ENCODE peak calls at places on chromosomes 6 and 20, in nine cellular contexts. One of them, this sample, is unnamed.

GRCh38 chr20:50121858-50122271 is 8.9 kb upstream of the UBE2V1 start:
- DNase-seq in right lobe of liver: no peak
- DNase-seq in ovary: peak; percentile 4
- DNase-seq in IMR-90: peak; percentile 55
- DNase-seq in CD8-positive, alpha-beta T cell: no peak
- DNase-seq in mesenchymal stem cell: no peak
- DNase-seq in CD8-positive, alpha-beta memory T cell: no peak
- DNase-seq in adrenal gland: no peak
- DNase-seq in right atrium auricular region: no peak
- DNase-seq in this sample: no peak

GRCh38 chr6:5471637-5472430 is 210.5 kb downstream of the FARS2 start:
- DNase-seq in right lobe of liver: no peak
- DNase-seq in ovary: no peak
- DNase-seq in IMR-90: no peak
- DNase-seq in CD8-positive, alpha-beta T cell: no peak
- DNase-seq in mesenchymal stem cell: peak; percentile 41
- DNase-seq in CD8-positive, alpha-beta memory T cell: no peak
- DNase-seq in adrenal gland: no peak
- DNase-seq in right atrium auricular region: no peak
- DNase-seq in this sample: no peak

GRCh38 chr6:158040051-158040803 is 58.6 kb downstream of the SYNJ2 start:
- DNase-seq in right lobe of liver: no peak
- DNase-seq in ovary: no peak
- DNase-seq in IMR-90: peak; percentile 100
- DNase-seq in CD8-positive, alpha-beta T cell: no peak
- DNase-seq in mesenchymal stem cell: peak; percentile 99
- DNase-seq in CD8-positive, alpha-beta memory T cell: no peak
- DNase-seq in adrenal gland: peak; percentile 78
- DNase-seq in right atrium auricular region: no peak
- DNase-seq in this sample: no peak

GRCh38 chr6:145963216-145964068 is 716 bp downstream of the SHPRH start:
- DNase-seq in right lobe of liver: no peak
- DNase-seq in ovary: no peak
- DNase-seq in IMR-90: peak; percentile 43
- DNase-seq in CD8-positive, alpha-beta T cell: peak; percentile 19
- DNase-seq in mesenchymal stem cell: peak; percentile 75
- DNase-seq in CD8-positive, alpha-beta memory T cell: peak; percentile 22
- DNase-seq in adrenal gland: peak; percentile 66
- DNase-seq in right atrium auricular region: peak; percentile 61
- DNase-seq in this sample: no peak

GRCh38 chr6:26195376-26195923 is 108.2 kb downstream of the HFE start:
- DNase-seq in right lobe of liver: peak; percentile 97
- DNase-seq in ovary: peak; percentile 88
- DNase-seq in IMR-90: peak; percentile 97
- DNase-seq in CD8-positive, alpha-beta T cell: peak; percentile 62
- DNase-seq in mesenchymal stem cell: peak; percentile 97
- DNase-seq in CD8-positive, alpha-beta memory T cell: peak; percentile 80
- DNase-seq in adrenal gland: peak; percentile 97
- DNase-seq in right atrium auricular region: peak; percentile 96
- DNase-seq in this sample: peak; percentile 82

GRCh38 chr20:36377348-36378326 is 71.5 kb downstream of the DLGAP4 start:
- DNase-seq in right lobe of liver: no peak
- DNase-seq in ovary: no peak
- DNase-seq in IMR-90: no peak
- DNase-seq in CD8-positive, alpha-beta T cell: no peak
- DNase-seq in mesenchymal stem cell: no peak
- DNase-seq in CD8-positive, alpha-beta memory T cell: no peak
- DNase-seq in adrenal gland: no peak
- DNase-seq in right atrium auricular region: no peak
- DNase-seq in this sample: no peak

GRCh38 chr6:111573892-111574800 is 31.5 kb downstream of the TRAF3IP2 start:
- DNase-seq in right lobe of liver: no peak
- DNase-seq in ovary: no peak
- DNase-seq in IMR-90: peak; percentile 98
- DNase-seq in CD8-positive, alpha-beta T cell: no peak
- DNase-seq in mesenchymal stem cell: peak; percentile 88
- DNase-seq in CD8-positive, alpha-beta memory T cell: no peak
- DNase-seq in adrenal gland: no peak
- DNase-seq in right atrium auricular region: no peak
- DNase-seq in this sample: no peak

GRCh38 chr6:108750801-108751200 is 97.4 kb upstream of the ARMC2 start:
- DNase-seq in right lobe of liver: no peak
- DNase-seq in ovary: no peak
- DNase-seq in IMR-90: no peak
- DNase-seq in CD8-positive, alpha-beta T cell: no peak
- DNase-seq in mesenchymal stem cell: peak; percentile 13
- DNase-seq in CD8-positive, alpha-beta memory T cell: no peak
- DNase-seq in adrenal gland: no peak
- DNase-seq in right atrium auricular region: no peak
- DNase-seq in this sample: no peak

GRCh38 chr6:137044366-137045220 is at the start of gene IL20RA:
- DNase-seq in right lobe of liver: peak; percentile 58
- DNase-seq in ovary: peak; percentile 60
- DNase-seq in IMR-90: no peak
- DNase-seq in CD8-positive, alpha-beta T cell: no peak
- DNase-seq in mesenchymal stem cell: peak; percentile 35
- DNase-seq in CD8-positive, alpha-beta memory T cell: no peak
- DNase-seq in adrenal gland: peak; percentile 71
- DNase-seq in right atrium auricular region: no peak
- DNase-seq in this sample: no peak

GRCh38 chr20:10200329-10200728 is 18.3 kb upstream of the SNAP25 start:
- DNase-seq in right lobe of liver: no peak
- DNase-seq in ovary: no peak
- DNase-seq in IMR-90: peak; percentile 63
- DNase-seq in CD8-positive, alpha-beta T cell: no peak
- DNase-seq in mesenchymal stem cell: no peak
- DNase-seq in CD8-positive, alpha-beta memory T cell: no peak
- DNase-seq in adrenal gland: no peak
- DNase-seq in right atrium auricular region: no peak
- DNase-seq in this sample: no peak

GRCh38 chr6:108127826-108128225 is 38.0 kb upstream of the NR2E1 start:
- DNase-seq in right lobe of liver: no peak
- DNase-seq in ovary: no peak
- DNase-seq in IMR-90: no peak
- DNase-seq in CD8-positive, alpha-beta T cell: no peak
- DNase-seq in mesenchymal stem cell: peak; percentile 67
- DNase-seq in CD8-positive, alpha-beta memory T cell: no peak
- DNase-seq in adrenal gland: peak; percentile 71
- DNase-seq in right atrium auricular region: no peak
- DNase-seq in this sample: no peak

GRCh38 chr6:63476302-63476701 is 96.0 kb upstream of the LOC128125822 start:
- DNase-seq in right lobe of liver: no peak
- DNase-seq in ovary: no peak
- DNase-seq in IMR-90: no peak
- DNase-seq in CD8-positive, alpha-beta T cell: no peak
- DNase-seq in mesenchymal stem cell: no peak
- DNase-seq in CD8-positive, alpha-beta memory T cell: no peak
- DNase-seq in adrenal gland: no peak
- DNase-seq in right atrium auricular region: no peak
- DNase-seq in this sample: no peak

GRCh38 chr6:105402090-105402980 is 547 bp downstream of the PREP start:
- DNase-seq in right lobe of liver: no peak
- DNase-seq in ovary: peak; percentile 21
- DNase-seq in IMR-90: peak; percentile 36
- DNase-seq in CD8-positive, alpha-beta T cell: no peak
- DNase-seq in mesenchymal stem cell: peak; percentile 68
- DNase-seq in CD8-positive, alpha-beta memory T cell: peak; percentile 3
- DNase-seq in adrenal gland: peak; percentile 45
- DNase-seq in right atrium auricular region: no peak
- DNase-seq in this sample: peak; percentile 34

GRCh38 chr20:56924976-56925695 is 296.0 kb downstream of the TFAP2C start:
- DNase-seq in right lobe of liver: no peak
- DNase-seq in ovary: no peak
- DNase-seq in IMR-90: no peak
- DNase-seq in CD8-positive, alpha-beta T cell: no peak
- DNase-seq in mesenchymal stem cell: peak; percentile 25
- DNase-seq in CD8-positive, alpha-beta memory T cell: no peak
- DNase-seq in adrenal gland: no peak
- DNase-seq in right atrium auricular region: no peak
- DNase-seq in this sample: no peak

GRCh38 chr6:152356016-152356415 is 281.1 kb downstream of the SYNE1 start:
- DNase-seq in right lobe of liver: no peak
- DNase-seq in ovary: no peak
- DNase-seq in IMR-90: no peak
- DNase-seq in CD8-positive, alpha-beta T cell: no peak
- DNase-seq in mesenchymal stem cell: no peak
- DNase-seq in CD8-positive, alpha-beta memory T cell: no peak
- DNase-seq in adrenal gland: no peak
- DNase-seq in right atrium auricular region: no peak
- DNase-seq in this sample: no peak

GRCh38 chr20:58851221-58851968 is 693 bp upstream of the GNAS-AS1 start:
- DNase-seq in right lobe of liver: no peak
- DNase-seq in ovary: no peak
- DNase-seq in IMR-90: no peak
- DNase-seq in CD8-positive, alpha-beta T cell: no peak
- DNase-seq in mesenchymal stem cell: no peak
- DNase-seq in CD8-positive, alpha-beta memory T cell: no peak
- DNase-seq in adrenal gland: no peak
- DNase-seq in right atrium auricular region: no peak
- DNase-seq in this sample: no peak

DNA sequence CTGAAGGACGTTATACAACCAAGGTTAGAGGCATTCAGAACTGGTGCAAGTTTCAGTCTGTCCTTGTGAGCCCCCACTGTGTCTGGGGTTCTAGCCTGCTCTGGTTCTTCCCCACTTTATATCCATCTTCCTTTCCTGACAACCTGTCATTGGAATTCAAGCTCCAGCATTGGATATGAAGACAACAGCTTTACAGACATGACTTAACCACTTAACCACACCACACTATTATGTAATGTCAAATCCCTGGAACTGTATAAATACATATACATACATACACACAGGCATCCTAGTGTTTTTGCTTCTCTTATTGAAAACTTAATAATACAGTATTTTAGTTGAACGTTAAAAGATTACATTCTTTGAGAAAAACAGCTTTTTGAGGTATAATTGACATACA is 217.9 kb upstream of the SGK1 start:
- DNase-seq in right lobe of liver: no peak
- DNase-seq in ovary: no peak
- DNase-seq in IMR-90: peak; percentile 19
- DNase-seq in CD8-positive, alpha-beta T cell: no peak
- DNase-seq in mesenchymal stem cell: no peak
- DNase-seq in CD8-positive, alpha-beta memory T cell: no peak
- DNase-seq in adrenal gland: no peak
- DNase-seq in right atrium auricular region: no peak
- DNase-seq in this sample: no peak
- H3K9me3 ChIP-seq in right lobe of liver: no peaks in the 10 kb centered on the region
- H3K9me3 ChIP-seq in ovary: no peaks in the 10 kb centered on the region
- H3K9me3 ChIP-seq in IMR-90: no peaks in the 10 kb centered on the region
- H3K9me3 ChIP-seq in CD8-positive, alpha-beta T cell: no peaks in the 10 kb centered on the region
- H3K9me3 ChIP-seq in mesenchymal stem cell: no peaks in the 10 kb centered on the region
- H3K9me3 ChIP-seq in CD8-positive, alpha-beta memory T cell: no peaks in the 10 kb centered on the region
- H3K9me3 ChIP-seq in adrenal gland: no peaks in the 10 kb centered on the region
- H3K9me3 ChIP-seq in right atrium auricular region: no peaks in the 10 kb centered on the region
- H3K9me3 ChIP-seq in this sample: no peaks in the 10 kb centered on the region

GRCh38 chr6:125471703-125472102 is 169.9 kb upstream of the HDDC2 start:
- DNase-seq in right lobe of liver: no peak
- DNase-seq in ovary: no peak
- DNase-seq in IMR-90: no peak
- DNase-seq in CD8-positive, alpha-beta T cell: no peak
- DNase-seq in mesenchymal stem cell: no peak
- DNase-seq in CD8-positive, alpha-beta memory T cell: no peak
- DNase-seq in adrenal gland: no peak
- DNase-seq in right atrium auricular region: no peak
- DNase-seq in this sample: no peak
- H3K9me3 ChIP-seq in right lobe of liver: no peaks in the 10 kb centered on the region
- H3K9me3 ChIP-seq in ovary: no peaks in the 10 kb centered on the region
- H3K9me3 ChIP-seq in IMR-90: no peaks in the 10 kb centered on the region
- H3K9me3 ChIP-seq in CD8-positive, alpha-beta T cell: no peaks in the 10 kb centered on the region
- H3K9me3 ChIP-seq in mesenchymal stem cell: no peaks in the 10 kb centered on the region
- H3K9me3 ChIP-seq in CD8-positive, alpha-beta memory T cell: no peaks in the 10 kb centered on the region
- H3K9me3 ChIP-seq in adrenal gland: no peaks in the 10 kb centered on the region
- H3K9me3 ChIP-seq in right atrium auricular region: no peaks in the 10 kb centered on the region
- H3K9me3 ChIP-seq in this sample: no peaks in the 10 kb centered on the region

GRCh38 chr6:101435028-101435427 is 41.5 kb downstream of the GRIK2 start:
- DNase-seq in right lobe of liver: no peak
- DNase-seq in ovary: no peak
- DNase-seq in IMR-90: no peak
- DNase-seq in CD8-positive, alpha-beta T cell: no peak
- DNase-seq in mesenchymal stem cell: no peak
- DNase-seq in CD8-positive, alpha-beta memory T cell: no peak
- DNase-seq in adrenal gland: no peak
- DNase-seq in right atrium auricular region: no peak
- DNase-seq in this sample: no peak
- H3K9me3 ChIP-seq in right lobe of liver: no peaks in the 10 kb centered on the region
- H3K9me3 ChIP-seq in ovary: no peaks in the 10 kb centered on the region
- H3K9me3 ChIP-seq in IMR-90: no peaks in the 10 kb centered on the region
- H3K9me3 ChIP-seq in CD8-positive, alpha-beta T cell: no peaks in the 10 kb centered on the region
- H3K9me3 ChIP-seq in mesenchymal stem cell: peaks cover 10% of the 10 kb centered on the region
- H3K9me3 ChIP-seq in CD8-positive, alpha-beta memory T cell: no peaks in the 10 kb centered on the region
- H3K9me3 ChIP-seq in adrenal gland: no peaks in the 10 kb centered on the region
- H3K9me3 ChIP-seq in right atrium auricular region: no peaks in the 10 kb centered on the region
- H3K9me3 ChIP-seq in this sample: no peaks in the 10 kb centered on the region

GRCh38 chr20:38049800-38050199 is 16.3 kb downstream of the RPRD1B start:
- DNase-seq in right lobe of liver: no peak
- DNase-seq in ovary: no peak
- DNase-seq in IMR-90: peak; percentile 89
- DNase-seq in CD8-positive, alpha-beta T cell: no peak
- DNase-seq in mesenchymal stem cell: peak; percentile 74
- DNase-seq in CD8-positive, alpha-beta memory T cell: no peak
- DNase-seq in adrenal gland: no peak
- DNase-seq in right atrium auricular region: no peak
- DNase-seq in this sample: no peak

GRCh38 chr20:38055294-38055693 is 21.7 kb downstream of the RPRD1B start:
- DNase-seq in right lobe of liver: no peak
- DNase-seq in ovary: no peak
- DNase-seq in IMR-90: no peak
- DNase-seq in CD8-positive, alpha-beta T cell: no peak
- DNase-seq in mesenchymal stem cell: no peak
- DNase-seq in CD8-positive, alpha-beta memory T cell: no peak
- DNase-seq in adrenal gland: no peak
- DNase-seq in right atrium auricular region: no peak
- DNase-seq in this sample: no peak

GRCh38 chr20:38050691-38051090 is 17.1 kb downstream of the RPRD1B start:
- DNase-seq in right lobe of liver: no peak
- DNase-seq in ovary: no peak
- DNase-seq in IMR-90: peak; percentile 61
- DNase-seq in CD8-positive, alpha-beta T cell: no peak
- DNase-seq in mesenchymal stem cell: peak; percentile 43
- DNase-seq in CD8-positive, alpha-beta memory T cell: no peak
- DNase-seq in adrenal gland: no peak
- DNase-seq in right atrium auricular region: no peak
- DNase-seq in this sample: no peak

GRCh38 chr20:38054647-38055046 is 21.1 kb downstream of the RPRD1B start:
- DNase-seq in right lobe of liver: no peak
- DNase-seq in ovary: no peak
- DNase-seq in IMR-90: no peak
- DNase-seq in CD8-positive, alpha-beta T cell: no peak
- DNase-seq in mesenchymal stem cell: no peak
- DNase-seq in CD8-positive, alpha-beta memory T cell: no peak
- DNase-seq in adrenal gland: no peak
- DNase-seq in right atrium auricular region: no peak
- DNase-seq in this sample: no peak

DNA sequence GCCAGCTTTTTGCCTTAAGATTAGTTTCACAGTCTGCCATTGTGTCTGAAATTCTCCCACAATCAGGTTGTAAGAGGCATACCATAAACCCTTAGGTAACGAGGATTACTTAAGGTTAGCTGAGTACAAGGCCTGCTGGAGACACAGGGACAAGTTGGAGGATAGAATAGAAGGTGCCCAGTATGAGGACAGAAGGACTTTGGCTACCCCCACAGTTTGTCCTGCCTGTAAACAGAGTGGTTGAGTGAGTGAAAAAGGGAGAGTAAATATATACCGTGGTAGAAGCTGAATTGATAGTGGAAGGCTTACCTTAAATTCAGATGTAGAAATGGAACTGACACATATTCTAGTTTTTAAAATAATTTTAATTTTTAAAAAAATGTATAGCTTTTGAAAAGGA is 19.3 kb downstream of the RPRD1B start:
- DNase-seq in right lobe of liver: no peak
- DNase-seq in ovary: no peak
- DNase-seq in IMR-90: no peak
- DNase-seq in CD8-positive, alpha-beta T cell: no peak
- DNase-seq in mesenchymal stem cell: no peak
- DNase-seq in CD8-positive, alpha-beta memory T cell: no peak
- DNase-seq in adrenal gland: no peak
- DNase-seq in right atrium auricular region: no peak
- DNase-seq in this sample: no peak
- H3K9me3 ChIP-seq in right lobe of liver: no peaks in the 10 kb centered on the region
- H3K9me3 ChIP-seq in ovary: no peaks in the 10 kb centered on the region
- H3K9me3 ChIP-seq in IMR-90: no peaks in the 10 kb centered on the region
- H3K9me3 ChIP-seq in CD8-positive, alpha-beta T cell: no peaks in the 10 kb centered on the region
- H3K9me3 ChIP-seq in mesenchymal stem cell: no peaks in the 10 kb centered on the region
- H3K9me3 ChIP-seq in CD8-positive, alpha-beta memory T cell: no peaks in the 10 kb centered on the region
- H3K9me3 ChIP-seq in adrenal gland: no peaks in the 10 kb centered on the region
- H3K9me3 ChIP-seq in right atrium auricular region: no peaks in the 10 kb centered on the region
- H3K9me3 ChIP-seq in this sample: no peaks in the 10 kb centered on the region

This sample was measured in CD4-positive, CD25-positive, alpha-beta regulatory T cell.